ENCODE peak calls at places on chromosomes 5 and 9, in six cellular contexts. R is A549, Z is hepatocyte, X is left ventricle myocardium inferior, M is Caco-2, T is Peyer's patch. L is an unnamed sample.
A peak's percentile ranks its signal among the peaks of the same experiment; 100 is the strongest.

GRCh38 chr5:135458921-135459331 is 6.8 kb upstream of the TIFAB start:
- DNase-seq in R (no peak), T (peak; percentile 57), M (no peak), X (no peak), Z (no peak), L (peak; percentile 91)

GRCh38 chr9:14924821-14925220 is 14.6 kb upstream of the FREM1 start:
- DNase-seq in R (no peak), Z (no peak), T (no peak), X (no peak), M (no peak), L (no peak)

GRCh38 chr5:759111-759741 is 25.3 kb downstream of the ZDHHC11B start:
- DNase-seq in R (peak; percentile 84), M (peak; percentile 83), X (peak; percentile 76), T (peak; percentile 88), Z (peak; percentile 92), L (peak; percentile 86)

GRCh38 chr5:178434851-178435250 is 155.3 kb downstream of the COL23A1 start:
- DNase-seq in M (no peak), Z (no peak), X (peak; percentile 67), T (no peak), R (no peak), L (peak; percentile 47)

GRCh38 chr9:110842976-110843375 is 174.4 kb downstream of the MUSK start:
- DNase-seq in M (no peak), Z (no peak), X (no peak), R (no peak), T (no peak), L (no peak)

GRCh38 chr5:139640432-139641115 is 7.6 kb upstream of the CXXC5 start:
- DNase-seq in X (no peak), R (no peak), M (no peak), Z (peak; percentile 6), T (peak; percentile 45), L (no peak)

GRCh38 chr9:16352791-16353401 is 517.6 kb downstream of the BNC2 start:
- DNase-seq in Z (no peak), M (no peak), R (no peak), X (no peak), T (no peak), L (no peak)

GRCh38 chr5:170413897-170414296 is 24.7 kb upstream of the KCNMB1 start:
- DNase-seq in X (no peak), Z (no peak), R (no peak), T (no peak), M (no peak), L (no peak)

GRCh38 chr9:109779711-109780452 is at the start of gene PALM2AKAP2:
- DNase-seq in T (peak; percentile 52), Z (peak; percentile 87), R (peak; percentile 39), M (peak; percentile 58), X (peak; percentile 78), L (peak; percentile 55)
- TF ChIP-seq CTCF in T (no peak), Z (peak; percentile 16), R (peak; percentile 43), M (no peak), X (peak; percentile 60), L (peak; percentile 8)

GRCh38 chr9:122197882-122198281 is 30.9 kb downstream of the LHX6 start:
- DNase-seq in R (no peak), Z (no peak), X (no peak), T (no peak), M (no peak), L (no peak)

GRCh38 chr9:122200960-122201635 is 27.7 kb downstream of the LHX6 start:
- DNase-seq in X (no peak), M (no peak), R (no peak), T (no peak), Z (no peak), L (no peak)

GRCh38 chr9:122193651-122194050 is 33.9 kb downstream of the MORN5 start:
- DNase-seq in X (no peak), M (no peak), Z (no peak), T (no peak), R (no peak), L (no peak)

GRCh38 chr9:122195875-122196274 is 32.9 kb downstream of the LHX6 start:
- DNase-seq in X (no peak), R (no peak), T (no peak), M (no peak), Z (no peak), L (no peak)

DNA sequence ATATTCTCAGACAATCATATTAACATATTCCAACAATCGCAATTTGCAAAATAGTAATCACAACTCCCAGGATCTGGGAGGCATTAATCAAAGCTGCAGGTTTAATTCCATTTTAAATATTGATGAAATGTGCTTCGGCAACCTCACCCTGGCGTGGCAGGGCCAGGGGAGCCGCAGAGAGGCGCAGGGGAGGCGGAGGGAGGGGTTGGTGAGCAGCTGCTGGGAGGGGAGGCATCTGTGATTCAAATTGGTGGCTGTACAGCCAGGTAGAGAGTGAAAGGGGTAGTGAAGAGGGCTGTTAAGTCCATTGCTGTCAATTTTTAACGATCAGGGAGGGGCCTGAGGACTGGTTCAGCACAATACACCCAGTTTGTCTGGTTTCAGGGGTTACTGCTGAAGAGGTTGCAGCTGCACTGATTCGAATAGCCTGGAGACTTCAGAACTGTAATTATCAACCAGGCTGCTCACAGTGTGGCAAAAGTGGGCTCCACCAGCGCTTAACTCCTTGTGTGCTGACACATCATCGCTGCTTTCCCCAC is 31.4 kb downstream of the LHX6 start:
- DNase-seq in X (no peak), R (no peak), Z (no peak), T (no peak), M (peak; percentile 26), L (no peak)
- H3K9me3 ChIP-seq in X (no peaks in the 10 kb centered on the region), R (no peaks in the 10 kb centered on the region), Z (no peaks in the 10 kb centered on the region), T (no peaks in the 10 kb centered on the region), M (no peaks in the 10 kb centered on the region), L (no peaks in the 10 kb centered on the region)

GRCh38 chr9:129891519-129891918 is 56.3 kb downstream of the USP20 start:
- DNase-seq in T (no peak), X (no peak), M (no peak), R (no peak), Z (no peak), L (no peak)

GRCh38 chr9:129898205-129898604 is 62.9 kb downstream of the USP20 start:
- DNase-seq in X (no peak), T (no peak), R (peak; percentile 37), Z (no peak), M (no peak), L (no peak)

GRCh38 chr9:129895376-129896268 is 60.4 kb downstream of the USP20 start:
- DNase-seq in R (no peak), X (no peak), T (no peak), M (no peak), Z (no peak), L (no peak)

GRCh38 chr9:129897263-129897662 is 62.0 kb downstream of the USP20 start:
- DNase-seq in T (no peak), R (no peak), Z (no peak), M (no peak), X (no peak), L (no peak)

GRCh38 chr9:129894106-129894823 is 59.0 kb downstream of the USP20 start:
- DNase-seq in T (no peak), R (no peak), X (no peak), Z (no peak), M (no peak), L (no peak)
- H3K4me1 ChIP-seq in T (peaks cover 23% of the 10 kb centered on the region), R (no peaks in the 10 kb centered on the region), X (peaks cover 12% of the 10 kb centered on the region), Z (peaks cover 11% of the 10 kb centered on the region), M (no peaks in the 10 kb centered on the region), L (peaks cover 33% of the 10 kb centered on the region)

GRCh38 chr5:168365581-168366081 is 74.2 kb downstream of the WWC1 start:
- DNase-seq in Z (peak; percentile 59), X (no peak), R (no peak), M (peak; percentile 86), T (peak; percentile 70), L (peak; percentile 77)
- TF ChIP-seq CTCF in Z (peak; percentile 40), X (no peak), R (peak; percentile 58), M (peak; percentile 84), T (no peak), L (peak; percentile 27)

GRCh38 chr5:87276655-87277054 is 9.0 kb downstream of the RASA1 start:
- DNase-seq in T (no peak), R (no peak), X (no peak), Z (no peak), M (no peak), L (no peak)
- H3K9me3 ChIP-seq in T (no peaks in the 10 kb centered on the region), R (no peaks in the 10 kb centered on the region), X (no peaks in the 10 kb centered on the region), Z (no peaks in the 10 kb centered on the region), M (no peaks in the 10 kb centered on the region), L (no peaks in the 10 kb centered on the region)

DNA sequence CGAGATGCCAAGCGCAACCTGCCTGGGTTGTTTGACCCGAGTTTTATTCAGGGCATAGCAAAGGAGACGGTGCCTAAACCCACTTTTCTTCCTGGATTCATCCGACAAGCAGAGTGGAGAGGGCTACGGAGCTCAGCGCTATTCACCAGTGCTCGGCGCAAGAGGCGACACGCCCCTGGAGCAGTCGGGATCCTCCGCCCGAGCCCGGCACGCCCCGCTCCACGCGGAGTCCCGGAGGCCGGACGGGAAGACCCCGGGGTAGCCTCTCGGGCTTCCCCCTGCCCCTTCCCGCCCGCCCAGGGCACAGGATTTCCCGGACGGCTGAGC is 460 bp downstream of the SERINC5 start:
- DNase-seq in Z (peak; percentile 78), R (peak; percentile 72), X (peak; percentile 69), M (peak; percentile 68), T (peak; percentile 84), L (peak; percentile 83)
- H3K4me1 ChIP-seq in Z (peaks cover 31% of the 10 kb centered on the region), R (peaks cover 7% of the 10 kb centered on the region), X (peaks cover 54% of the 10 kb centered on the region), M (peaks cover 45% of the 10 kb centered on the region), T (peaks cover 13% of the 10 kb centered on the region), L (peaks cover 61% of the 10 kb centered on the region)

GRCh38 chr5:138610468-138611294 is 35.5 kb upstream of the HSPA9 start:
- DNase-seq in X (peak; percentile 17), T (no peak), R (peak; percentile 26), Z (peak; percentile 31), M (no peak), L (no peak)
- TF ChIP-seq CTCF in X (peak; percentile 46), T (no peak), R (no peak), Z (peak; percentile 28), M (peak; percentile 27), L (peak; percentile 28)

DNA sequence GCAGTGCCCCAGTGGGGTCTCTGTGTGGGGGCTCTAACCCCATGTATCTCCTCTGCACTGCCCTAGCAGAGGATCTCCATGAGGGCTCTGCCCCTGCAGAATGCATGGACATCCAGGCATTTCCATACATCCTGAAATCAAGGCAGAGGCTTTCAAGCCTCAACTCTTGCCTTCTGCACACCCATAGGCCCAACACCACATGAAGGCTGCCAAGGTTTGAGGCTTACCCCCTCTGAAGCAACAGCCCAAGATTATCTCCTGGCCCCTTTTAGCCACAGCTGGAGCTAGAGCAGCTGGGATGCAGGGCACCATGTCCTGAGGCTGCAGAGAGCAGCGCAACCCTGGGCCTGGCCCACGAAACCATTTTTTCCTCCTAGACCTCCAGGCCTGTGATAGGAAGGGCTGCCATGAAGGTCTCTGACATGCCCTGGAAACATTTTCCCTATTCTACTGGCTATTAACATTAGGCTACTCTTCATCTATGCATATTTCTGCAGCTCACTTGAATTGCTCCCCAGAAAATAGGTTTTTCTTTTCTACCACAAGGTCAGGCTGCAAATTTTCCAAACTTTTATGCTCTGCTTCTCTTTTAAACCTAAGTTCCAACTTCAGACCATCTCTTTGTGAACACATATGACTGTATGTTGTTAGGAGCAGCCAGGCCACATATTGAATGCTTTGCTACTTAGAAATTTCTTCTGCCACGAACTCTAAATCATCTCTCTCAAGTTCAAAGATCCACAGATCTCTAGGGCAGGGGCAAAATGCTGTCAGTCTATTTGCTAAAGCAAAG is 18.4 kb downstream of the NR3C1 start:
- DNase-seq in M (no peak), T (no peak), Z (no peak), X (no peak), R (no peak), L (no peak)
- H3K9me3 ChIP-seq in M (peaks cover 15% of the 10 kb centered on the region), T (peaks cover 14% of the 10 kb centered on the region), Z (peaks cover 9% of the 10 kb centered on the region), X (peaks cover 25% of the 10 kb centered on the region), R (peaks cover 28% of the 10 kb centered on the region), L (peaks cover 15% of the 10 kb centered on the region)

GRCh38 chr5:41413067-41413466 is 97.3 kb downstream of the PLCXD3 start:
- DNase-seq in T (no peak), M (no peak), X (no peak), R (no peak), Z (no peak), L (no peak)
- H3K4me1 ChIP-seq in T (no peaks in the 10 kb centered on the region), M (peaks cover 35% of the 10 kb centered on the region), X (peaks cover 84% of the 10 kb centered on the region), R (peaks cover 83% of the 10 kb centered on the region), Z (peaks cover 14% of the 10 kb centered on the region), L (no peaks in the 10 kb centered on the region)